ENCODE peak calls at places on chromosomes 1 and 21, in four cellular contexts. One of them, this sample, is unnamed.

GRCh38 chr1:41418868-41419583 is 57.8 kb downstream of the FOXO6 start:
- DNase-seq in kidney tubule cell: peak
- DNase-seq in type B pancreatic cell: no peak
- DNase-seq in DMS 273 treated with DMSO at 0.1 percent for 48 hours: peak
- DNase-seq in this sample: peak

GRCh38 chr21:44532712-44533111 is 7.3 kb downstream of the KRTAP10-1 start:
- DNase-seq in kidney tubule cell: no peak
- DNase-seq in type B pancreatic cell: peak
- DNase-seq in DMS 273 treated with DMSO at 0.1 percent for 48 hours: no peak
- DNase-seq in this sample: no peak

GRCh38 chr1:205284420-205285144 is 37.0 kb downstream of the NUAK2 start:
- DNase-seq in kidney tubule cell: peak
- DNase-seq in type B pancreatic cell: no peak
- DNase-seq in DMS 273 treated with DMSO at 0.1 percent for 48 hours: peak
- DNase-seq in this sample: no peak

GRCh38 chr1:157852476-157852875 is 10.9 kb upstream of the CD5L start:
- DNase-seq in kidney tubule cell: peak
- DNase-seq in type B pancreatic cell: no peak
- DNase-seq in DMS 273 treated with DMSO at 0.1 percent for 48 hours: no peak
- DNase-seq in this sample: no peak

GRCh38 chr1:164563821-164564251 is 4.9 kb downstream of the PBX1 start:
- DNase-seq in kidney tubule cell: no peak
- DNase-seq in type B pancreatic cell: no peak
- DNase-seq in DMS 273 treated with DMSO at 0.1 percent for 48 hours: no peak
- DNase-seq in this sample: no peak

GRCh38 chr1:228360533-228361313 is 45.9 kb downstream of the TRIM11 start:
- DNase-seq in kidney tubule cell: no peak
- DNase-seq in type B pancreatic cell: no peak
- DNase-seq in DMS 273 treated with DMSO at 0.1 percent for 48 hours: no peak
- DNase-seq in this sample: no peak

GRCh38 chr21:27425172-27425571 is 458.3 kb upstream of the ADAMTS5 start:
- DNase-seq in kidney tubule cell: no peak
- DNase-seq in type B pancreatic cell: no peak
- DNase-seq in DMS 273 treated with DMSO at 0.1 percent for 48 hours: no peak
- DNase-seq in this sample: no peak

GRCh38 chr1:201591981-201592380 is 53.1 kb downstream of the NAV1 start:
- DNase-seq in kidney tubule cell: no peak
- DNase-seq in type B pancreatic cell: no peak
- DNase-seq in DMS 273 treated with DMSO at 0.1 percent for 48 hours: no peak
- DNase-seq in this sample: no peak

GRCh38 chr1:62336638-62337534 is 17.7 kb upstream of the KANK4 start:
- DNase-seq in kidney tubule cell: no peak
- DNase-seq in type B pancreatic cell: no peak
- DNase-seq in DMS 273 treated with DMSO at 0.1 percent for 48 hours: no peak
- DNase-seq in this sample: no peak

GRCh38 chr1:13513063-13513884 is 529 bp downstream of the LRRC38 start:
- DNase-seq in kidney tubule cell: no peak
- DNase-seq in type B pancreatic cell: no peak
- DNase-seq in DMS 273 treated with DMSO at 0.1 percent for 48 hours: no peak
- DNase-seq in this sample: no peak

This sample was measured in mesenteric fat pad.